ENCODE peak calls at places on chromosomes 7 and 10, in eight cellular contexts. Q, T, R, M, X, J, A and Y are unnamed samples.

GRCh38 chr10:97039538-97040247 is 146.1 kb downstream of the SLIT1 start:
- DNase-seq in X (no peak), J (no peak), M (no peak), A (no peak), T (no peak), Q (no peak), R (no peak), Y (no peak)

GRCh38 chr10:28496481-28496961 is 36.4 kb upstream of the WAC start:
- DNase-seq in X (no peak), J (no peak), M (no peak), A (no peak), T (no peak), R (no peak), Q (no peak), Y (no peak)

GRCh38 chr10:77784856-77785255 is 141.7 kb downstream of the DLG5 start:
- DNase-seq in Q (no peak), T (peak; percentile 72), M (no peak), J (peak; percentile 94), A (no peak), R (no peak), X (no peak), Y (no peak)

GRCh38 chr10:98885380-98885779 is 350.3 kb downstream of the HPSE2 start:
- DNase-seq in Q (no peak), X (no peak), A (no peak), J (no peak), T (no peak), M (no peak), R (no peak), Y (no peak)

GRCh38 chr10:29702288-29703164 is 67.8 kb upstream of the SVIL start:
- DNase-seq in M (no peak), X (no peak), R (no peak), A (no peak), J (peak; percentile 23), T (peak; percentile 51), Q (no peak), Y (no peak)

GRCh38 chr7:159148430-159149395 is 4.0 kb upstream of the VIPR2 start:
- DNase-seq in A (no peak), T (no peak), X (no peak), Q (no peak), M (no peak), R (no peak), J (no peak), Y (no peak)

GRCh38 chr10:97270523-97271154 is 21.8 kb downstream of the ARHGAP19 start:
- DNase-seq in A (no peak), M (no peak), T (no peak), R (no peak), J (peak; percentile 76), X (no peak), Q (no peak), Y (no peak)

GRCh38 chr10:68601490-68602265 is 41.5 kb downstream of the TET1 start:
- DNase-seq in T (no peak), A (no peak), Q (no peak), X (no peak), M (no peak), R (no peak), J (no peak), Y (no peak)

GRCh38 chr7:24834150-24834798 is 77.0 kb upstream of the GSDME start:
- DNase-seq in T (no peak), M (no peak), J (no peak), R (no peak), X (no peak), Q (peak; percentile 61), A (no peak), Y (no peak)

GRCh38 chr10:15325243-15326002 is 45.7 kb downstream of the FAM171A1 start:
- DNase-seq in J (peak; percentile 85), T (peak; percentile 77), R (no peak), M (no peak), X (no peak), Q (peak; percentile 60), A (no peak), Y (no peak)

GRCh38 chr10:43249962-43250624 is 16.8 kb downstream of the RASGEF1A start:
- DNase-seq in T (no peak), Q (peak; percentile 47), J (no peak), A (no peak), M (no peak), R (peak; percentile 1), X (no peak), Y (no peak)

GRCh38 chr10:42878821-42879195 is 96.2 kb downstream of the BMS1 start:
- DNase-seq in A (no peak), R (no peak), M (no peak), J (no peak), Q (no peak), T (no peak), X (no peak), Y (no peak)

GRCh38 chr7:9869566-9869965 is 1104.1 kb upstream of the PHF14 start:
- DNase-seq in A (no peak), M (no peak), Q (no peak), T (no peak), R (no peak), J (no peak), X (no peak), Y (no peak)

GRCh38 chr7:6232534-6232933 is 39.9 kb downstream of the CYTH3 start:
- DNase-seq in T (no peak), R (no peak), A (no peak), M (no peak), J (no peak), Q (peak; percentile 70), X (peak; percentile 15), Y (no peak)

GRCh38 chr7:17054836-17055235 is 173.1 kb upstream of the AGR3 start:
- DNase-seq in M (no peak), X (no peak), J (no peak), T (no peak), R (no peak), A (no peak), Q (no peak), Y (no peak)

GRCh38 chr10:75972494-75973276 is 541.3 kb downstream of the LRMDA start:
- DNase-seq in M (no peak), R (peak; percentile 31), A (no peak), X (no peak), T (peak; percentile 95), J (peak; percentile 52), Q (no peak), Y (no peak)

GRCh38 chr10:8052344-8052969 is 2.0 kb upstream of the GATA3 start:
- DNase-seq in R (no peak), A (no peak), X (no peak), J (no peak), M (no peak), Q (no peak), T (peak; percentile 31), Y (no peak)

GRCh38 chr10:102620138-102620591 is 24.1 kb upstream of the TRIM8 start:
- DNase-seq in T (no peak), M (no peak), Q (no peak), X (no peak), R (peak; percentile 57), J (no peak), A (no peak), Y (no peak)

GRCh38 chr10:17730667-17731066 is 21.3 kb upstream of the TMEM236 start:
- DNase-seq in M (no peak), J (no peak), Q (no peak), X (no peak), T (no peak), A (no peak), R (no peak), Y (no peak)

GRCh38 chr7:79453558-79454324 is at the start of gene MAGI2:
- DNase-seq in A (peak; percentile 43), R (peak; percentile 92), Q (peak; percentile 95), J (peak; percentile 84), X (no peak), T (peak; percentile 91), M (no peak), Y (no peak)

GRCh38 chr7:156474241-156474743 is 166.3 kb upstream of the RNF32 start:
- DNase-seq in J (peak; percentile 90), M (no peak), A (no peak), X (no peak), T (peak; percentile 94), R (peak; percentile 30), Q (peak; percentile 86), Y (no peak)
- H3K27me3 ChIP-seq in J (no peaks in the 10 kb centered on the region), M (no peaks in the 10 kb centered on the region), A (no peaks in the 10 kb centered on the region), X (no peaks in the 10 kb centered on the region), T (no peaks in the 10 kb centered on the region), R (no peaks in the 10 kb centered on the region), Q (no peaks in the 10 kb centered on the region), Y (peaks cover 17% of the 10 kb centered on the region)

GRCh38 chr7:158123753-158124152 is 463.9 kb downstream of the PTPRN2 start:
- DNase-seq in A (no peak), X (no peak), T (no peak), Q (no peak), R (no peak), M (no peak), J (no peak), Y (no peak)
- H3K9me3 ChIP-seq in A (no peaks in the 10 kb centered on the region), X (no peaks in the 10 kb centered on the region), T (no peaks in the 10 kb centered on the region), Q (no peaks in the 10 kb centered on the region), R (no peaks in the 10 kb centered on the region), M (peaks cover 17% of the 10 kb centered on the region), J (peaks cover 56% of the 10 kb centered on the region), Y (peaks cover under 1% of the 10 kb centered on the region)

GRCh38 chr10:22693371-22693784 is 21.0 kb downstream of the PIP4K2A start:
- DNase-seq in A (no peak), Q (no peak), R (no peak), T (peak; percentile 86), X (no peak), M (no peak), J (peak; percentile 84), Y (no peak)
- H3K27me3 ChIP-seq in A (no peaks in the 10 kb centered on the region), Q (no peaks in the 10 kb centered on the region), R (no peaks in the 10 kb centered on the region), T (no peaks in the 10 kb centered on the region), X (no peaks in the 10 kb centered on the region), M (no peaks in the 10 kb centered on the region), J (no peaks in the 10 kb centered on the region), Y (no peaks in the 10 kb centered on the region)

GRCh38 chr10:130455111-130455695 is 319.0 kb downstream of the GLRX3 start:
- DNase-seq in A (no peak), X (no peak), T (no peak), Q (no peak), R (no peak), J (no peak), M (no peak), Y (no peak)

GRCh38 chr10:130455791-130456190 is 319.6 kb downstream of the GLRX3 start:
- DNase-seq in J (no peak), R (no peak), A (no peak), T (no peak), M (no peak), Q (no peak), X (no peak), Y (no peak)

GRCh38 chr10:130458509-130458908 is 322.3 kb downstream of the GLRX3 start:
- DNase-seq in J (no peak), T (no peak), M (no peak), Q (no peak), R (no peak), X (no peak), A (no peak), Y (no peak)

GRCh38 chr10:130454543-130455000 is 318.4 kb downstream of the GLRX3 start:
- DNase-seq in T (no peak), Q (peak; percentile 14), J (no peak), M (no peak), X (no peak), A (no peak), R (no peak), Y (no peak)

DNA sequence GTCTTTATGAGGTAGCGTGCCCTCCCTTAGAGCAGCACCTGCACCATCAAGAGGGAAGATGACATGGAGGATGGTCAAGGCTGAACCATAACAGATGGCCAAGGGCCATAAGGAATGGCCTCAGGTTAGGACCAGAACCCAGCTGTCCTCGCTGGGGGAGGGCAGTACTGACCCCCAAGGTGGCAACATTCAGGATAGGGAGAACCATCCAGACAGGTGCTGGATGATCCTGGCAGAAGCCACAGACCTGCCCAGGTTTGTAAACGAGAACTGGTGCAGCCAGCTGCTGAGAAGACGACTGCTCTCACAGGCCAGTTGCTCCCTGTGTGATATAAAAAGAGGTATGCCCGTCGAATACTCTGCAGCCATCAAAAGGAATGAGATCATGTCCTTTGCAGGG is 320.4 kb downstream of the GLRX3 start:
- DNase-seq in M (no peak), J (no peak), T (no peak), Q (no peak), A (no peak), R (no peak), X (no peak), Y (no peak)
- H3K9me3 ChIP-seq in M (no peaks in the 10 kb centered on the region), J (peaks cover 44% of the 10 kb centered on the region), T (no peaks in the 10 kb centered on the region), Q (no peaks in the 10 kb centered on the region), A (no peaks in the 10 kb centered on the region), R (no peaks in the 10 kb centered on the region), X (no peaks in the 10 kb centered on the region), Y (no peaks in the 10 kb centered on the region)